ENCODE peak calls at places on chromosome X, in four cellular contexts. One of them, this sample, is unnamed.

GRCh38 chrX:80423000-80423399 is 2.8 kb downstream of the TENT5D start:
- DNase-seq in BJ: no peak
- DNase-seq in NCI-H345: no peak
- DNase-seq in T follicular helper cell: no peak
- DNase-seq in this sample: no peak

GRCh38 chrX:15404712-15405111 is 20.5 kb upstream of the VEGFD start:
- DNase-seq in BJ: no peak
- DNase-seq in NCI-H345: no peak
- DNase-seq in T follicular helper cell: no peak
- DNase-seq in this sample: no peak

GRCh38 chrX:7586126-7586525 is 256.8 kb upstream of the VCX start:
- DNase-seq in BJ: no peak
- DNase-seq in NCI-H345: peak
- DNase-seq in T follicular helper cell: no peak
- DNase-seq in this sample: peak

GRCh38 chrX:40366661-40367060 is 214.1 kb upstream of the ATP6AP2 start:
- DNase-seq in BJ: no peak
- DNase-seq in NCI-H345: no peak
- DNase-seq in T follicular helper cell: no peak
- DNase-seq in this sample: no peak

GRCh38 chrX:79270401-79270800 is 96.7 kb downstream of the ITM2A start:
- DNase-seq in BJ: no peak
- DNase-seq in NCI-H345: no peak
- DNase-seq in T follicular helper cell: peak
- DNase-seq in this sample: no peak

GRCh38 chrX:38103857-38104812 is 97.8 kb downstream of the SYTL5 start:
- DNase-seq in BJ: no peak
- DNase-seq in NCI-H345: no peak
- DNase-seq in T follicular helper cell: no peak
- DNase-seq in this sample: no peak

GRCh38 chrX:24025741-24026402 is 1.1 kb downstream of the KLHL15 start:
- DNase-seq in BJ: no peak
- DNase-seq in NCI-H345: peak
- DNase-seq in T follicular helper cell: no peak
- DNase-seq in this sample: peak

GRCh38 chrX:13250831-13251612 is 68.8 kb downstream of the ATXN3L start:
- DNase-seq in BJ: peak
- DNase-seq in NCI-H345: no peak
- DNase-seq in T follicular helper cell: no peak
- DNase-seq in this sample: peak

GRCh38 chrX:8868906-8869305 is 67.7 kb upstream of the FAM9A start:
- DNase-seq in BJ: no peak
- DNase-seq in NCI-H345: no peak
- DNase-seq in T follicular helper cell: no peak
- DNase-seq in this sample: no peak

GRCh38 chrX:107726809-107727534 is 48.6 kb downstream of the TSC22D3 start:
- DNase-seq in BJ: no peak
- DNase-seq in NCI-H345: peak
- DNase-seq in T follicular helper cell: no peak
- DNase-seq in this sample: no peak

GRCh38 chrX:17549005-17549685 is 174.1 kb downstream of the NHS start:
- DNase-seq in BJ: no peak
- DNase-seq in NCI-H345: peak
- DNase-seq in T follicular helper cell: no peak
- DNase-seq in this sample: no peak

GRCh38 chrX:13938053-13938765 is 91.5 kb downstream of the GEMIN8 start:
- DNase-seq in BJ: no peak
- DNase-seq in NCI-H345: peak
- DNase-seq in T follicular helper cell: no peak
- DNase-seq in this sample: no peak

GRCh38 chrX:7316887-7317286 is 168.9 kb upstream of the PUDP start:
- DNase-seq in BJ: peak
- DNase-seq in NCI-H345: no peak
- DNase-seq in T follicular helper cell: no peak
- DNase-seq in this sample: peak

GRCh38 chrX:107834273-107835201 is 8.9 kb downstream of the MID2 start:
- DNase-seq in BJ: no peak
- DNase-seq in NCI-H345: no peak
- DNase-seq in T follicular helper cell: no peak
- DNase-seq in this sample: no peak

GRCh38 chrX:115697806-115698205 is 136.8 kb downstream of the PLS3 start:
- DNase-seq in BJ: no peak
- DNase-seq in NCI-H345: no peak
- DNase-seq in T follicular helper cell: no peak
- DNase-seq in this sample: no peak

GRCh38 chrX:43068639-43069038 is 290.7 kb upstream of the PPP1R2C start:
- DNase-seq in BJ: no peak
- DNase-seq in NCI-H345: no peak
- DNase-seq in T follicular helper cell: no peak
- DNase-seq in this sample: no peak

GRCh38 chrX:13094780-13095425 is 50.5 kb upstream of the FAM9C start:
- DNase-seq in BJ: no peak
- DNase-seq in NCI-H345: no peak
- DNase-seq in T follicular helper cell: no peak
- DNase-seq in this sample: no peak

GRCh38 chrX:1679238-1679637 is 64.4 kb downstream of the ASMT start:
- DNase-seq in BJ: peak
- DNase-seq in NCI-H345: no peak
- DNase-seq in T follicular helper cell: no peak
- DNase-seq in this sample: no peak

GRCh38 chrX:107849747-107850478 is 24.2 kb downstream of the MID2 start:
- DNase-seq in BJ: no peak
- DNase-seq in NCI-H345: no peak
- DNase-seq in T follicular helper cell: no peak
- DNase-seq in this sample: no peak